ENCODE peak calls at places on chromosome 10, in nine cellular contexts. J, G, M, U, F, T, Q, O and P are unnamed samples.

GRCh38 chr10:79248341-79248931 is 98.8 kb upstream of the PPIF start:
- DNase-seq in J (no peak), G (no peak), M (no peak), U (no peak), F (peak), T (no peak), Q (peak), O (peak), P (no peak)

GRCh38 chr10:61487506-61487905 is 34.3 kb upstream of the TMEM26 start:
- DNase-seq in J (no peak), G (no peak), M (no peak), U (peak), F (no peak), T (peak), Q (no peak), O (no peak), P (peak)

GRCh38 chr10:60417024-60417423 is 27.3 kb upstream of the ANK3 start:
- DNase-seq in J (no peak), G (no peak), M (no peak), U (no peak), F (no peak), T (no peak), Q (no peak), O (no peak), P (no peak)

GRCh38 chr10:31023558-31023957 is 8.1 kb downstream of the ZNF438 start:
- DNase-seq in J (no peak), G (no peak), M (no peak), U (no peak), F (no peak), T (no peak), Q (no peak), O (no peak), P (no peak)

GRCh38 chr10:118734477-118734876 is 20.3 kb downstream of the CACUL1 start:
- DNase-seq in J (no peak), G (no peak), M (no peak), U (no peak), F (no peak), T (no peak), Q (no peak), O (no peak), P (peak)

GRCh38 chr10:91511549-91512330 is 101.6 kb downstream of the HECTD2 start:
- DNase-seq in J (no peak), G (no peak), M (peak), U (peak), F (peak), T (peak), Q (no peak), O (no peak), P (peak)

GRCh38 chr10:97648557-97649404 is 8.3 kb downstream of the PI4K2A start:
- DNase-seq in J (peak), G (no peak), M (peak), U (peak), F (peak), T (peak), Q (peak), O (no peak), P (peak)

GRCh38 chr10:61732635-61733278 is 70.0 kb downstream of the CABCOCO1 start:
- DNase-seq in J (no peak), G (no peak), M (no peak), U (no peak), F (no peak), T (no peak), Q (no peak), O (no peak), P (no peak)

GRCh38 chr10:98394855-98395440 is 20.0 kb downstream of the PYROXD2 start:
- DNase-seq in J (no peak), G (no peak), M (no peak), U (no peak), F (peak), T (no peak), Q (no peak), O (no peak), P (no peak)

GRCh38 chr10:97875391-97875790 is 25.7 kb downstream of the GOLGA7B start:
- DNase-seq in J (no peak), G (no peak), M (no peak), U (no peak), F (no peak), T (no peak), Q (no peak), O (no peak), P (no peak)

GRCh38 chr10:130806426-130806825 is 505.1 kb downstream of the TCERG1L start:
- DNase-seq in J (peak), G (no peak), M (no peak), U (no peak), F (no peak), T (no peak), Q (no peak), O (no peak), P (no peak)

GRCh38 chr10:103651783-103652476 is 158.4 kb downstream of the NEURL1 start:
- DNase-seq in J (no peak), G (no peak), M (no peak), U (no peak), F (no peak), T (no peak), Q (no peak), O (no peak), P (no peak)

GRCh38 chr10:18005781-18006456 is 54.2 kb downstream of the SLC39A12 start:
- DNase-seq in J (no peak), G (no peak), M (peak), U (no peak), F (no peak), T (no peak), Q (no peak), O (no peak), P (no peak)

GRCh38 chr10:62384057-62384446 is 9.9 kb downstream of the ZNF365 start:
- DNase-seq in J (no peak), G (peak), M (peak), U (peak), F (peak), T (peak), Q (peak), O (no peak), P (peak)

GRCh38 chr10:6050801-6051445 is 11.2 kb downstream of the IL2RA start:
- DNase-seq in J (no peak), G (peak), M (peak), U (peak), F (peak), T (peak), Q (peak), O (peak), P (peak)

GRCh38 chr10:132335189-132336063 is 3.4 kb downstream of the LRRC27 start:
- DNase-seq in J (peak), G (no peak), M (no peak), U (no peak), F (peak), T (no peak), Q (no peak), O (peak), P (peak)

GRCh38 chr10:97332586-97333350 is 1.8 kb downstream of the FRAT2 start:
- DNase-seq in J (peak), G (no peak), M (peak), U (peak), F (peak), T (peak), Q (no peak), O (no peak), P (peak)

GRCh38 chr10:480928-481551 is 208.4 kb downstream of the DIP2C start:
- DNase-seq in J (peak), G (no peak), M (no peak), U (no peak), F (no peak), T (no peak), Q (no peak), O (peak), P (no peak)

GRCh38 chr10:20630092-20630643 is 266.9 kb downstream of the NEBL start:
- DNase-seq in J (no peak), G (no peak), M (no peak), U (no peak), F (no peak), T (no peak), Q (no peak), O (no peak), P (no peak)

GRCh38 chr10:102001435-102002068 is 54.4 kb downstream of the ARMH3 start:
- DNase-seq in J (no peak), G (no peak), M (no peak), U (no peak), F (no peak), T (no peak), Q (no peak), O (no peak), P (no peak)

GRCh38 chr10:90885176-90885575 is 13.4 kb downstream of the RPP30 start:
- DNase-seq in J (no peak), G (no peak), M (peak), U (no peak), F (no peak), T (no peak), Q (no peak), O (no peak), P (no peak)

GRCh38 chr10:102918817-102919236 is 733 bp downstream of the CNNM2 start:
- DNase-seq in J (no peak), G (no peak), M (no peak), U (peak), F (peak), T (no peak), Q (peak), O (peak), P (no peak)